ENCODE peak calls at places on chromosomes 13 and 19, in four cellular contexts. C is mesendoderm, Q is IMR-90, F is mesenchymal stem cell. R is an unnamed sample.

GRCh38 chr13:24539500-24540165 is 27.1 kb upstream of the PARP4 start:
- DNase-seq in C (no peak), Q (no peak), F (no peak), R (no peak)

GRCh38 chr13:45393941-45394570 is 24.1 kb downstream of the SLC25A30 start:
- DNase-seq in C (peak), Q (peak), F (peak), R (peak)

GRCh38 chr19:17779281-17779930 is 15.5 kb upstream of the B3GNT3 start:
- DNase-seq in C (peak), Q (peak), F (peak), R (peak)

GRCh38 chr19:34459614-34460013 is 21.9 kb upstream of the WTIP start:
- DNase-seq in C (no peak), Q (no peak), F (no peak), R (no peak)

GRCh38 chr13:99316657-99317244 is 9.6 kb upstream of the GPR183 start:
- DNase-seq in C (no peak), Q (no peak), F (peak), R (no peak)

GRCh38 chr13:48216204-48216711 is 16.7 kb upstream of the ITM2B start:
- DNase-seq in C (peak), Q (no peak), F (no peak), R (no peak)

GRCh38 chr13:62837895-62838294 is 1422.2 kb upstream of the PCDH20 start:
- DNase-seq in C (no peak), Q (peak), F (peak), R (no peak)

GRCh38 chr13:41900918-41901317 is 60.0 kb downstream of the VWA8 start:
- DNase-seq in C (no peak), Q (peak), F (no peak), R (no peak)

GRCh38 chr19:12891553-12892021 is 627 bp downstream of the GCDH start:
- DNase-seq in C (peak), Q (no peak), F (no peak), R (no peak)

GRCh38 chr19:33394006-33394722 is 20.7 kb downstream of the CEBPG start:
- DNase-seq in C (no peak), Q (peak), F (peak), R (no peak)

GRCh38 chr13:23383151-23383550 is 50.4 kb downstream of the SACS start:
- DNase-seq in C (no peak), Q (no peak), F (no peak), R (no peak)

GRCh38 chr13:110813646-110814624 is 100.4 kb downstream of the ING1 start:
- DNase-seq in C (no peak), Q (no peak), F (no peak), R (no peak)

GRCh38 chr19:17871032-17871877 is 490 bp upstream of the SLC5A5 start:
- DNase-seq in C (no peak), Q (no peak), F (no peak), R (no peak)

GRCh38 chr19:48539503-48540096 is 12.4 kb upstream of the SULT2B1 start:
- DNase-seq in C (no peak), Q (peak), F (peak), R (no peak)

GRCh38 chr13:49421391-49421790 is 22.5 kb downstream of the CAB39L start:
- DNase-seq in C (peak), Q (no peak), F (peak), R (no peak)

GRCh38 chr19:18418034-18418724 is 1.0 kb upstream of the SSBP4 start:
- DNase-seq in C (no peak), Q (no peak), F (no peak), R (no peak)

GRCh38 chr13:57633141-57633949 is 1.8 kb downstream of the PCDH17 start:
- DNase-seq in C (peak), Q (no peak), F (no peak), R (no peak)

GRCh38 chr13:70310720-70311119 is 202.5 kb upstream of the KLHL1 start:
- DNase-seq in C (peak), Q (no peak), F (peak), R (peak)

GRCh38 chr13:33789067-33789606 is 28.8 kb upstream of the RFC3 start:
- DNase-seq in C (no peak), Q (no peak), F (no peak), R (no peak)
- H4K8ac ChIP-seq in C (no peak), Q (no peak), F (no peak), R (no peak)

GRCh38 chr19:10416083-10416379 is 4.3 kb upstream of the PDE4A start:
- DNase-seq in C (no peak), Q (no peak), F (no peak), R (no peak)
- H4K8ac ChIP-seq in C (no peak), Q (peak), F (peak), R (no peak)

DNA sequence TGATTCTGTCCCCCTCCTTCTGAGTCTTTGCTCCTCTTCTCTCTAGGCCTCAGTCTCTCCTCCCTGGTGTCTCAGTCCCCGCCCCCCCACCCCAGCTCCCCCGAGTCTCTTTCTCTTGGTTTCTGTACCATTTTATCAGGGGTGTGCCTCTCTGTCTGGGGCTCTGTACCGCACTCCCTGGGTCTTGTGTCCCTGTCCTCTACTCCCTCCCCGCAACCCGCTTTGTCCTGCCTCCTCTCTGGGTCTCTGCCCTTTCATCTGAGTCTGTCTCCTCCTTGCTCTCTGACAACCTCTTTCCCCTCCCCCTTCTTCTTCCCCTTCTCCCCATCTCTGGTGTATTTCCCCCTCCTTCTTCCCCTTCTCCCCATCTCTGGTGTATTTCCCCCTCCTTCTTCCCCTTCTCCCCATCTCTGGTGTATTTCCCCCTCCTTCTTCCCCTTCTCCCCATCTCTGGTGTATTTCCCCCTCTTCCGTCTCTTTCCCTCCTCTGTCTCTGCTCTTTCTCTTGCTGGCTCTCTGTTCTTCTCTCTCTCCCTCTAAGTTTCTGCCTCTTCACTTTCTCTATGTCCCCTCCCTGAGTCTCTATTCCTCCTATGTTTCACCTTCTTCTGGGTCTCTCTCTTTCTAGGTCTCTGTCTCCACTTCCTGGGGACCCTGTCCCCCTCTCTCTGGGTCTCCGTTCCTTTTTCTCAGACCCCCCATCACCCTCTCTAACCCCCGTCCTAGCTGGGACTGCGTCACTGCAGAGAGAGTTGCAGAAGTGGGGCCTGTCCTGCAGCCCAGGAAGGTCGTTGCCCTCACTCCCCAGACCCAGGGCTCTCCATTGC is 2.2 kb upstream of the KCNC3 start:
- DNase-seq in C (peak), Q (no peak), F (no peak), R (no peak)
- H4K8ac ChIP-seq in C (no peak), Q (no peak), F (no peak), R (no peak)

DNA sequence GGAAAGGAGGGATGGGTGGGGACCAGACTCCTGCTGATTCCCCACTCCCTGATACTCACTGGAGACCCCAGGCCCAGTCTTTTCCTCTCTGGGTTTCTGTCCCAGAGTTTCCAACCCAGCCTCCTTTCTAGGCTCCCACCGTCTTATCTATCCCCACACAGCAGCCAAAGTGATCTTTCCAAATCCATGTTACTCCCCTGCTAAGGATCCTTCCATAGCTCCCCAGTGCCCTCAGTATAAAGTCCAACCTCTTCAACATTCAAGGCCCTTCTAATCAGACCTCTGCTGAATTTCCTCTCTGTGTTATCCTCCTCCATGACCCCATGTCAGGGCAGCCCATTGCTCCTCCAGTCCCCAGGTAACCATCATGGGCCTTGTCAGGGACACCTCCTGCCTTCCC is 1.3 kb upstream of the TGFB1 start:
- DNase-seq in C (no peak), Q (no peak), F (no peak), R (no peak)
- H4K8ac ChIP-seq in C (no peak), Q (no peak), F (no peak), R (no peak)

DNA sequence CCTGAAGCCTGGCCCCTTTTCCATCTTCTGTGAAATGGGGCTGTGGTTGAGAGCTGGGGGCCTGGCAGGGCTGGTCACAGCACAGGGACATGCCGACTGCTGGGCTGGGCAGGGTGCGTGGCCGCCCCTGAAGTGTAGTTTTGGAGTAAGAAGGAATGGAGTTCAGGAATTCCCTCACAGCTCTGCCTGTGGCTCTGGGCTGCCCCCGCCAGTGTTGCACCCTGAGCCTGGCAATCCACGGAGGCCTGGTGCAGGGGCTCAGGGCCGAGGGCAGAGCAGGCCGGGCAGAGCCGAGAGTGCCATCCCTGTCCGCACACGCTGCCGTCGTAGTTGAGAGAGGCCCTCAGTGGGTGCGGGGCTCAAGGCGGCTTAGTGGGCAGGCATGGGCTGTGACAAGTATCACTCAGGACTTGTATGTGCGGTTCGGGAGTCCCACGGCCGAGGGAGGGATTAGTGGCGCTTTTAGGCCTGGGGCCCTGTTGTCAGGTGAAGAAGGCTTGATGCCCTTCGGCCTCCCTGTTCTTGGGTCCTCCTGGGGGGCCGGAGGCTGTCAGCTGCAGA is 9.7 kb downstream of the SPPL2B start:
- DNase-seq in C (no peak), Q (no peak), F (no peak), R (no peak)
- H4K8ac ChIP-seq in C (no peak), Q (no peak), F (no peak), R (no peak)

GRCh38 chr19:7698583-7698982 is 3.3 kb downstream of the FCER2 start:
- DNase-seq in C (no peak), Q (no peak), F (no peak), R (no peak)
- H4K8ac ChIP-seq in C (no peak), Q (no peak), F (no peak), R (no peak)

DNA sequence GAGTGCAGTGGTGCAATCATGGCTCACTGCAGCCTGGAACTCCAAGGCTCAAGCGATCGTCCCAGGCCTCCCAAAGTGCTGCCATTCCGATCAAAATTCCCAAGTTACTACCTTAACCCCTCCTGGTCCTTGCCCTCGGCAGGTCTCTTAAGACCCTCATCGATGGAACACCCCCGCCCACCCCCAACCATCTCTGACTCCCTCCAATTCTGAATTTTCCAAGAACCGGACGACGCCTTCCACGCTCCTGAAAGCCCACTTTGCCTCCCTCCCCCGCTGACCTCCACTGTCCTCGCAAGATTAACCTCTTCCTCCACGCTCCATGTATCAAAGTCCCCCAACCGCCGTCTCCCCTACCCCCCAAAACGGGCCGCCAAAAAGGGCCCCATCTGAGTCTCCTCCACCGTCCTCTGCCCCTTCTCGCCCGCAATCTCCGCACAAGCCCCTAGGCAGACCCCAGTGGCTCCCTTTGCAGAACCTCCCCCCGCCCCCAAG is 539 bp downstream of the DAPK3 start:
- DNase-seq in C (no peak), Q (no peak), F (no peak), R (no peak)
- H4K8ac ChIP-seq in C (no peak), Q (peak), F (peak), R (no peak)